ENCODE peak calls at places on chromosomes 11 and 22, in five cellular contexts. Z, R, L, U and J are unnamed samples.

GRCh38 chr11:115845872-115846271 is 341.7 kb upstream of the CADM1 start:
- DNase-seq in Z (no peak), R (no peak), L (no peak), U (no peak), J (no peak)

GRCh38 chr22:17629646-17630045 is 1.1 kb upstream of the ATP6V1E1 start:
- DNase-seq in Z (no peak), R (no peak), L (no peak), U (no peak), J (no peak)

GRCh38 chr11:8033312-8033715 is 46.2 kb downstream of the EIF3F start:
- DNase-seq in Z (peak), R (peak), L (peak), U (peak), J (peak)

GRCh38 chr22:25368271-25368670 is 148.8 kb downstream of the CRYBB2 start:
- DNase-seq in Z (no peak), R (no peak), L (peak), U (no peak), J (peak)

GRCh38 chr22:25183959-25184619 is 15.6 kb upstream of the CRYBB3 start:
- DNase-seq in Z (no peak), R (no peak), L (no peak), U (no peak), J (no peak)

GRCh38 chr11:108672113-108672512 is 7.2 kb downstream of the DDX10 start:
- DNase-seq in Z (no peak), R (no peak), L (peak), U (no peak), J (peak)

GRCh38 chr11:130828741-130829140 is 87.5 kb downstream of the SNX19 start:
- DNase-seq in Z (no peak), R (no peak), L (no peak), U (no peak), J (no peak)

GRCh38 chr11:117936973-117937372 is 7.8 kb upstream of the TMPRSS13 start:
- DNase-seq in Z (no peak), R (no peak), L (no peak), U (no peak), J (no peak)

GRCh38 chr22:39908121-39908520 is 7.2 kb downstream of the GRAP2 start:
- DNase-seq in Z (no peak), R (no peak), L (no peak), U (no peak), J (no peak)

GRCh38 chr22:27844256-27844655 is 42.7 kb upstream of the MN1 start:
- DNase-seq in Z (peak), R (no peak), L (no peak), U (no peak), J (no peak)

GRCh38 chr11:119380816-119381185 is 689 bp downstream of the USP2 start:
- DNase-seq in Z (peak), R (no peak), L (no peak), U (no peak), J (peak)

GRCh38 chr11:84901986-84902385 is 725.2 kb downstream of the DLG2 start:
- DNase-seq in Z (no peak), R (no peak), L (peak), U (no peak), J (no peak)

GRCh38 chr11:121112498-121113455 is 11.7 kb downstream of the TECTA start:
- DNase-seq in Z (peak), R (peak), L (peak), U (peak), J (peak)

GRCh38 chr11:85806016-85806415 is 4.9 kb downstream of the SYTL2 start:
- DNase-seq in Z (no peak), R (no peak), L (no peak), U (no peak), J (no peak)

GRCh38 chr11:104343578-104343977 is 179.6 kb upstream of the PDGFD start:
- DNase-seq in Z (no peak), R (no peak), L (peak), U (peak), J (peak)

GRCh38 chr11:56782167-56782847 is 33.8 kb upstream of the OR9G4 start:
- DNase-seq in Z (no peak), R (no peak), L (no peak), U (no peak), J (no peak)

GRCh38 chr11:63868399-63869064 is 29.6 kb downstream of the MARK2 start:
- DNase-seq in Z (no peak), R (no peak), L (no peak), U (no peak), J (peak)

GRCh38 chr11:83087035-83087434 is 15.3 kb upstream of the RAB30 start:
- DNase-seq in Z (no peak), R (no peak), L (no peak), U (peak), J (no peak)

GRCh38 chr11:111571829-111572501 is 30.3 kb upstream of the SIK2 start:
- DNase-seq in Z (no peak), R (no peak), L (peak), U (peak), J (no peak)
- H4K8ac ChIP-seq in Z (no peak), R (no peak), L (peak), U (no peak), J (no peak)

GRCh38 chr11:70270104-70270876 is at the start of gene PPFIA1:
- DNase-seq in Z (peak), R (peak), L (peak), U (peak), J (peak)
- H4K8ac ChIP-seq in Z (peak), R (no peak), L (peak), U (peak), J (no peak)

DNA sequence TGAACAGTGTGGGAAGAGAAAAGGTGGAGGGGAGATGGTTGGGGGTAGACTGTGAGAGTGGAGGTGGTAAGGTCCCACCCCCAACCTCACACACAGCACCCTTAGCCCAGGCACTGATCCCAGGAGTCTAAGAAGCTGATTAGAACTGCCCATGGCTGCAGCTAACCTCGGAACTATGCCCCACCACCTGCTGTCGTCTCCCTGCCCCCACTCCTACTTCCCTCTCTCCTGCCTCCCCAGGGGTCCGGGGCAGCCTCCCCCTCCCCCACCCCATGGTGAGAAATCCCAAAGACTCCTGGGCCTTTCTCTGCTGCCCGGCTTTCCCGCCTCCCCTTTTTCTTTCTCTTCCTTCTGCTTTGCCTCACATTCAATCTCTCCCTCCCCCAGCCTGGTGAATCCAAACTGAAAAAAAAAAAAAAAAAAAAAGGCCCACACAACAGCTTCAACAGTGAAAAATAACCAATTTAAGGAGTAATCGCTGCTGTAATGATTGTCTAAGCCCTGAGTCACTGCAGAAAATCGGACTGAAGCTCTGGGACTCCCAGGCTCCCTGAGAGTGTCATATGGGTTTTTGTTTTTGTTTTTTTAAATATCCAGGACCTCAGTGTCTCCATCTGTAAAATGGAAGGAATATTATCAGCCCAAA is 9.6 kb upstream of the TP53I11 start:
- DNase-seq in Z (no peak), R (no peak), L (no peak), U (no peak), J (no peak)
- H4K8ac ChIP-seq in Z (peak), R (no peak), L (no peak), U (no peak), J (no peak)

GRCh38 chr22:43001271-43002197 is 13.4 kb downstream of the PACSIN2 start:
- DNase-seq in Z (no peak), R (no peak), L (no peak), U (no peak), J (no peak)
- H4K8ac ChIP-seq in Z (no peak), R (no peak), L (peak), U (no peak), J (no peak)

DNA sequence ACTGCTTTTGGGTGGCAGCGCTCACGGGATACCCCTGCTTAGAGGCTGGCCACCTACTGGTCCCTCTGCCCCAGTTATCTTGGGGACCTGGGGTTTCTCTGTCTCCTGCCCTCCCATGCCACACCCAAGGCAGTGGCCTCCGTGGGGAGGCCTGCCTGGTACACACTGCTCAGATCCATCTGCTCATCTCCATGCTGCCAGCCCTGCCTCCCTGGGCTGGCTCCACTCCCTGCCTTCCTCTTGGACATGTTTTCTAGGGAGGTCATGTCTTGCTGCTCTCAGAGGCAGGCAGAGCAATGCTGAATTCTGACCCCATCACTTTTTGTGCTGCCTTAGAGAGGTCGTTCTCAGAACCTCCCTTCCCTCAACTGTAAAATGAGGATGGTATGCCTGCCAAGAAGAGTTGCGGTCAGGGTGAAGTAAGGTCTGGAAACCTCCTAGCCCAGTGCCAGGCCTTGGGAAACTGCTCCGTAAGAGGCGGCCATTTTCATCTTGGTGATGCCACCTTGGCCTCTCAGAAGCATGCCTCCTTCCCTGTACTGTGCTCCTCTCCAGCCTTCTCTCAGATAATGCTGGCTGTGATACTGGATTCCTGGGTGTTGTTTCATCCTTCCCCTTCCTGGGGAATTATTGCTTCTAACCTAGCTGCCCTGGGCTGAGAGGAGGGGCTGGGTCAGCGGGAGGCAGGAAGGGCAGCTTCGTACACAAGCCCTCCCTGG is 186.4 kb upstream of the ZBED5 start:
- DNase-seq in Z (no peak), R (no peak), L (no peak), U (no peak), J (no peak)
- H4K8ac ChIP-seq in Z (no peak), R (no peak), L (peak), U (no peak), J (no peak)

DNA sequence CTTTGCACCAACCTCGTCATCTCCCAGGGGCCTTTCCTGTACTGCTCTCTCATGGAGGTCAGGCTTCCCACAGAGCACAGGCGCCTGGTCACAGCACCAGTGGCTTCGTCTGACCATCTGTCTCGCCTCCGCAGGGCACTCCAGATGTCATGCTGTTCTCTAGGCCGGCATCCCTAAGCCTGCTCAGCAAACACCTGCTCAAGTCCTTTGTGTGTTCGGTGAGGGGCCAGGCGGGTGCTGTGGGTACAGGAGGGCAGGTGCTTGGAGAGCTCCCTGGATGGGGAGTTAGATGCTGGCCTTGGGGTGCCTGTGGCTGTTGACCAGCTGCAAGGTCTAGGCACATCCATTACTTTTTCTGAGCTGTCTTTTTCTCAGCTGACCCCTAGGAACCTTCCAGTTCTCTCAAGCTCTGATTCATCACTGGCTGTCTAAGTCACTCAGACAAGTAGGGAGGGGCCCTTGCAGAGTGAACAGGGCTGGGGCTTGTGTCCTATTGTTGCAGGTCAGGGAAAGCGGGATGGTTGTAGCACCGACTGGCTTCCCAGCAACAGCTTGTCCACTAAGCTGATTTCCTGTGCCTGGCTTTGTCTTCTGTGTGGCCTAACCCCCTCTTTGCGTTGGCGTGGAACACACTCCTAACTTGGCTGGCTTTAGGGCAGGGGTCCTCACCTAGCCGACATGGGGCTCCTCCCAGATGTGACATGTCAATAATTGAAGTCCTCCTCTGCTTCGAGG is 9.2 kb downstream of the CLDN5 start:
- DNase-seq in Z (no peak), R (no peak), L (peak), U (no peak), J (no peak)
- H4K8ac ChIP-seq in Z (no peak), R (no peak), L (no peak), U (no peak), J (no peak)

GRCh38 chr11:12686246-12687060 is 12.2 kb downstream of the TEAD1 start:
- DNase-seq in Z (no peak), R (no peak), L (no peak), U (peak), J (no peak)
- H4K8ac ChIP-seq in Z (no peak), R (no peak), L (peak), U (peak), J (no peak)